ENCODE peak calls at places on chromosomes 3 and 15, in five cellular contexts. Q is activated CD4-positive, alpha-beta T cell treated with anti-CD3 and anti-CD28 coated beads for 24 hours; I is effector CD4-positive, alpha-beta T cell; W is fibroblast of lung; Y is activated naive CD4-positive, alpha-beta T cell treated with anti-CD3 and anti-CD28 coated beads, Interleukin-2, amount 50 U/mL, for 72 hours. S is an unnamed sample.

GRCh38 chr3:155110996-155111901 is 31.1 kb downstream of the MME start:
- DNase-seq in Q (no peak), I (no peak), W (no peak), Y (no peak), S (no peak)

GRCh38 chr15:78306176-78306774 is 6.9 kb upstream of the SKIC8 start:
- DNase-seq in Q (no peak), I (no peak), W (peak), Y (peak), S (no peak)

GRCh38 chr3:79521221-79521848 is 246.5 kb downstream of the ROBO1 start:
- DNase-seq in Q (no peak), I (no peak), W (peak), Y (no peak), S (no peak)

GRCh38 chr3:148202386-148202785 is 495.3 kb upstream of the AGTR1 start:
- DNase-seq in Q (no peak), I (no peak), W (no peak), Y (no peak), S (no peak)

GRCh38 chr15:33533197-33533596 is 222.4 kb downstream of the RYR3 start:
- DNase-seq in Q (no peak), I (no peak), W (no peak), Y (no peak), S (no peak)

GRCh38 chr3:73625124-73625665 is 454 bp upstream of the PDZRN3 start:
- DNase-seq in Q (no peak), I (no peak), W (peak), Y (no peak), S (no peak)

GRCh38 chr3:37974121-37974927 is 16.3 kb upstream of the VILL start:
- DNase-seq in Q (peak), I (peak), W (peak), Y (no peak), S (peak)

GRCh38 chr15:32687556-32687955 is 30.2 kb upstream of the GREM1 start:
- DNase-seq in Q (no peak), I (no peak), W (no peak), Y (no peak), S (no peak)

GRCh38 chr3:53074366-53074696 is 28.5 kb upstream of the SFMBT1 start:
- DNase-seq in Q (no peak), I (no peak), W (no peak), Y (no peak), S (no peak)

GRCh38 chr3:9248232-9249191 is 934 bp downstream of the SRGAP3 start:
- DNase-seq in Q (no peak), I (no peak), W (no peak), Y (no peak), S (no peak)

GRCh38 chr3:95037927-95038326 is 975.1 kb downstream of the NSUN3 start:
- DNase-seq in Q (no peak), I (no peak), W (no peak), Y (no peak), S (no peak)

GRCh38 chr3:190676477-190676876 is 162.6 kb downstream of the IL1RAP start:
- DNase-seq in Q (no peak), I (no peak), W (no peak), Y (no peak), S (no peak)